ENCODE peak calls at places on chromosomes 3 and 15, in four cellular contexts. C, O, S and Q are unnamed samples.

GRCh38 chr3:143358155-143358792 is 238.7 kb downstream of the CHST2 start:
- DNase-seq in C (no peak), O (no peak), S (no peak), Q (no peak)

GRCh38 chr3:48436477-48436787 is 3.5 kb downstream of the CCDC51 start:
- DNase-seq in C (no peak), O (no peak), S (no peak), Q (no peak)

GRCh38 chr3:102125994-102126368 is 276.7 kb downstream of the NFKBIZ start:
- DNase-seq in C (no peak), O (no peak), S (no peak), Q (no peak)

GRCh38 chr15:74326759-74327158 is 40.7 kb downstream of the CYP11A1 start:
- DNase-seq in C (no peak), O (no peak), S (no peak), Q (no peak)

GRCh38 chr3:62587579-62588031 is 214.3 kb upstream of the FEZF2 start:
- DNase-seq in C (no peak), O (peak), S (no peak), Q (peak)

GRCh38 chr3:12970684-12971083 is 102.5 kb downstream of the IQSEC1 start:
- DNase-seq in C (no peak), O (no peak), S (no peak), Q (no peak)

GRCh38 chr15:34337557-34338306 is at the start of gene SLC12A6:
- DNase-seq in C (peak), O (peak), S (peak), Q (peak)

GRCh38 chr15:27843146-27843545 is 256.0 kb downstream of the OCA2 start:
- DNase-seq in C (no peak), O (no peak), S (no peak), Q (no peak)

GRCh38 chr3:64143399-64144130 is 81.7 kb downstream of the PRICKLE2 start:
- DNase-seq in C (no peak), O (peak), S (no peak), Q (peak)

GRCh38 chr3:106296111-106296510 is 427.3 kb upstream of the CBLB start:
- DNase-seq in C (no peak), O (no peak), S (no peak), Q (no peak)

GRCh38 chr15:73994419-73994883 is at the start of gene PML:
- DNase-seq in C (peak), O (peak), S (peak), Q (peak)

GRCh38 chr3:149282322-149282721 is 51.1 kb downstream of the TM4SF18 start:
- DNase-seq in C (no peak), O (no peak), S (no peak), Q (no peak)